ENCODE peak calls at places on chromosomes 2 and 18, in four cellular contexts. G is fibroblast of lung, E is mesendoderm, Q is Caco-2. R is an unnamed sample. For H3K36me3, the result is how much of the 10 kb centered on the place peaks cover.

GRCh38 chr18:57432765-57433400 is 2.3 kb upstream of the ONECUT2 start:
- DNase-seq in G (no peak), E (peak), Q (no peak), R (no peak)

GRCh38 chr2:136305517-136306192 is 187.7 kb upstream of the CXCR4 start:
- DNase-seq in G (no peak), E (peak), Q (no peak), R (no peak)

GRCh38 chr2:224157655-224158054 is 118.6 kb upstream of the SERPINE2 start:
- DNase-seq in G (no peak), E (no peak), Q (no peak), R (no peak)

GRCh38 chr2:215680605-215681598 is 245.0 kb upstream of the FN1 start:
- DNase-seq in G (peak), E (no peak), Q (peak), R (peak)

GRCh38 chr2:226673314-226673723 is 126.3 kb downstream of the IRS1 start:
- DNase-seq in G (peak), E (peak), Q (no peak), R (peak)

GRCh38 chr2:112583497-112584133 is 794 bp upstream of the CHCHD5 start:
- DNase-seq in G (peak), E (no peak), Q (peak), R (peak)

GRCh38 chr18:55489742-55490055 is 98.3 kb downstream of the TCF4 start:
- DNase-seq in G (peak), E (no peak), Q (no peak), R (no peak)

GRCh38 chr2:37323770-37324535 is 680 bp downstream of the PRKD3 start:
- DNase-seq in G (peak), E (peak), Q (no peak), R (peak)

GRCh38 chr2:36088716-36089328 is 266.8 kb upstream of the CRIM1 start:
- DNase-seq in G (no peak), E (peak), Q (no peak), R (no peak)

GRCh38 chr18:41721103-41721502 is 233.9 kb upstream of the PIK3C3 start:
- DNase-seq in G (no peak), E (peak), Q (no peak), R (peak)

GRCh38 chr2:50514881-50515280 is 517.1 kb downstream of the NRXN1 start:
- DNase-seq in G (no peak), E (peak), Q (no peak), R (no peak)

GRCh38 chr18:34342960-34343359 is 118.2 kb upstream of the NOL4 start:
- DNase-seq in G (peak), E (peak), Q (no peak), R (no peak)

GRCh38 chr18:69490813-69491212 is 90.1 kb downstream of the DOK6 start:
- DNase-seq in G (peak), E (peak), Q (no peak), R (peak)

DNA sequence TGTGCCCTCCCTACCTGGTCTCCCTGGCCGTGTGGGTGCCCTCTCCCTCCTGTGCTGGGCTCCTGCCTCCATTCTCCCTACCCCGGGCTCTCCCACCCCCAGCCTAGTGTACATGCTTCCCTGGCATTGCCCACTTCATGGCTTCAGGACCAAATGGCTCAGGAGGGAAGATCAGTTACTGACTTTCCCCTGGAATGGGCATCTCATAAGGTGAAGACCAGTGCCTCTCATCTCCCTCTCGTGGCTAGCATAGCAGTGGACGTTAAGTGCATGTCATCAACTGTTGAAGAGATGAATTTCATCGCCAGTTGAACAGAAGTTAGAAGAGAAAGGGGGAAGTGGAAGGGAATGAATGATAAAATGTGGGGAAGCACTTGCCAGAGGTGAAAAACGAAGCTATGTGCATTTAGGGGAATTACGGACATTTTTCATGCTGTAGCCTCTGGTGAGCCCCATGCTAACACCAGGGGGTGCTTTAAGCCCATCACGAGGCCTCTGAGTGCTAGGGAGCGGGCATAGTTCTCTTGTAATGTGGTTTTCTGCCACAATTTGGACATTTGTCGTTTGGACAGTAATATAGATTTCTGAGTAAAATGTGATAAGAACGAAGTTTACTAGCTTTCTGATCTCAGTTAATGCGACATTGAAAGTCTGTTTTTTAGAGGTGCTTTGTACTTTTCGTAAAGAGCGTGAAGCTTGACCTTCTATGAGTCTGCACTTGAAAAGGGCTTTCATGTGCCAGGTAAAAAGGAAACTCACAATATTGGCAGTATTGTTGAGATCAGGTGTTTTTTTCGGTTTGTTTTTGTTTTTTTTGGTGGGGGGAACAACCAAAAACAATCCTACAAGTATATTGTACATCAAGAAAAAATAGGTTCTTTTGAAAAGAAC is 50.4 kb downstream of the TRAF3IP1 start:
- DNase-seq in G (peak), E (peak), Q (peak), R (peak)
- H3K36me3 ChIP-seq in G (under half), E (under half), Q (under half), R (under half)

DNA sequence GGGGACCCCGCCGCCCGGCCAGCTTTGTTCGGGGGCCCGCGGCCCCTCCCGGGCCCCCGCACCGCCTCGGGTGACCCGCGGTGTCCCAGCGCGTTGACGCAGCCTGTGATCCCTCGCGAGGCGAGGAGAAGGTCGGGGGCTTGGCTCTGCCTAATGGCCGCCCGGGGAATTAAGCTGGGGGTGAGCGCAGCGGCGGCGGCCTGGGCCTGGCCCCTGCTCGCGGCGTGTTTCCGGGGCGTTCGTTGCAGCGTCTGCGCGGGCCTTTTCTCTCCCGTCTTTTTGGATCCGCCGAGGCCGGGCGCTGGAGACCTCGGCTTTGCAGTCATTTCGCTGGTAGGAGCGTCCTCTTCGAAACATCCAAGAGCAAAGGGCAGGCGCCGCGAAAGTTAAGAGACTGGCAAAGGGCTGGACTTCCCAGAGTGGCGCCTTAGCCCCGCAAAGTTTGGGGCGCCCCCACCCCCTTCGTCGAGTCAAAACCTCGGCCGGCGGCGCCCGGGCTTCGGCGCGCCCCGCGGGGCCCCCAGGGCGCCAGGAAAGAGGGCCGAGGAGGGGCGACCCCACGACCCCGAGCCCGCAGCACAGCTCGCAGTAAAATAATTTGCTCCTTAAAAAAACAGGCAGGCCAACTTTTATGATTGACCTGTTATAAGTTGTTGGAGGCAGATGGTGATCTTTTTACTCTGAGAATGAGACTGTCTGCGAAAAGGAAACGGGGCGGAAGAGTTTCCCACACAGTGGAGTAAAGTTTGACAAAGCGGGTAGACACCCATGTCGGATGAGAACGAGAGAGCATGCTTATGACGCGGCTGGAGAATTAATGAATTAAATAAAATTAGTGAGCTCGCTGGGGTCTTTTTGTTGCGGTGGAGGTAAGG is 1.4 kb downstream of the SALL3 start:
- DNase-seq in G (no peak), E (peak), Q (no peak), R (no peak)
- H3K36me3 ChIP-seq in G (under half), E (under half), Q (under half), R (under half)

DNA sequence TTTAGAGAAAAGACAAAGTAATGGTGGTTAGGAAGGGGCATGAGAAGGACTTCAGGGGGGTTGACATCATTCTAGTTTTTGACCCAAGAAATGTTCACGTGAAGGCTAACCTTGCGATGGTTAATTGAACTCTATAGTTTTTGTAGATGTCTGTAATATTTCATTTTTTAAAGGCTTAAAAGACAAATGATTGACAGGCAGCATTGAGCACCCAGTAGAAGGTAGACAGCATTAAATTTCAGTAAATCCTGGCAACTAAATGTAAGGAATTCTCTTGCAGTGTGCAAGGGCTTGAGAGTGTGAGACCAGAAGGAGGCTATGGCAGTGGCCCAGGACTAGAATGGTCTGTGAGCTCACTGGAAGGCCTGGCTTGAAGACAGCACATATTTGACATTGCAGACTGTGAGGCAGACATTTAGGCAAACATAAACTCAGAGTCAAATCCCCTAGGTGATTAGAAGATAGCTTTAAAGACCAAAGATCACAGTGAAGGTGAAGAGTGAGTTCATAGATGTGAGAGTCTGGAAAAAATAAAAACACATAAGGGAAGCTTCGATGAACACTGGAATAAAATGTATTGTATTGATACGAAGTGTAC is 100.1 kb upstream of the MAP4K4 start:
- DNase-seq in G (peak), E (peak), Q (peak), R (no peak)
- H3K36me3 ChIP-seq in G (under half), E (under half), Q (under half), R (under half)

DNA sequence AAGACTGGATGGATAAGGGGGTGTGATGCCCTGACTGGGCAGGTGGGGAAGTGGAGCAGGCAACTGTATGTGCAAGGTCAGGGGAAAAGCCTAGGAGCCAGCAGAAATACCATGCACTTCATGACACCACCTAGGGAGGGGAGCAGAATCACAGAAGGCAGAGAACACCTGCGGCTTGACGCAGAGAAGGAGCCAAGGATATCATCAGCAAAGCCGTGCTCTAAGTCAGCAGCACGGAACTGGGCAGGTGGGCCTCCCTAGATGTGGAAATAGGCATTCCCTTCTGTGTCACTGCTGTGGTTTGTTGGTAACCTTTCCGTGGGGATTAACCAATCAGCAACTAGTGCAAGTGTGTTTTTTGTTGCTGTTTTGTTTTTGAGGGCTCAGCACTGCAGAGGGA is 41.3 kb downstream of the HDLBP start:
- DNase-seq in G (no peak), E (peak), Q (no peak), R (peak)
- H3K36me3 ChIP-seq in G (under half), E (under half), Q (under half), R (under half)

DNA sequence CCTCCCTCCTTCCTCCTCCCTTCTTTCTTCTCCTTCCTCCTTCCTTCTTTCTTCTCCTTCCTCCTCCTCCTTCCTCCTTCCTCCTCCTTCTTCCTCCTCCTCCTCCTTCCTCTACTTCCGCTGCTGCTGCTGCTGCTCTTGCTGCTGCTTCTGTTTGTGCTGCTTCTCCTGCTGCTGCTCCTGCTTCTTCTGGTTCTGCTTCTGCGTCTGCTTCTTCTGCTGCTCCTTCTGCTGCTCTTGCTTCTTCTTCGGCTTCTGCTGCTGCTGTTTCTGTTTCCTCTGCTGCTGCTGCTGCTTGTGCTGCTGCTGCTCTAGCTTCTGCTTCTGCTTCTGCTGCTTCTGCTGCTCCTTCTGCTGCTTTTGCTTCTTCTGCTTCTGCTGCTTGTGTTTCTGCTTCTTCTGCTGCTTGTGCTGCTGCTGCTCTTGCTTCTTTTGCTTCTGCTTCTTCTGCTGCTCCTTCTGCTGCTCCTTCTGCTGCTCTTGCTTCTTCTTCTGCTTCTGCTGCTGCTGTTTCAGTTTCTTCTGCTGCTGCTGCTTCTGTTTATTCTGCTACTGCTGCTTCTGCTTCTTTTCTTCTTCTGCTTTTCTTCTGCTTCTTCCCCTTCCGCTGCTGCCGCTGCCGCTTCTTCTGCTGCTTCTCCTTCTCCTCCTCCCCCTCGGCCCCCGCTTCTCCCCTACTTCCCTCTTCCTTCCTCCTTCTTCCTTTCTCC is 8.6 kb downstream of the SNRNP27 start:
- DNase-seq in G (no peak), E (no peak), Q (no peak), R (no peak)
- H3K36me3 ChIP-seq in G (under half), E (under half), Q (under half), R (under half)

DNA sequence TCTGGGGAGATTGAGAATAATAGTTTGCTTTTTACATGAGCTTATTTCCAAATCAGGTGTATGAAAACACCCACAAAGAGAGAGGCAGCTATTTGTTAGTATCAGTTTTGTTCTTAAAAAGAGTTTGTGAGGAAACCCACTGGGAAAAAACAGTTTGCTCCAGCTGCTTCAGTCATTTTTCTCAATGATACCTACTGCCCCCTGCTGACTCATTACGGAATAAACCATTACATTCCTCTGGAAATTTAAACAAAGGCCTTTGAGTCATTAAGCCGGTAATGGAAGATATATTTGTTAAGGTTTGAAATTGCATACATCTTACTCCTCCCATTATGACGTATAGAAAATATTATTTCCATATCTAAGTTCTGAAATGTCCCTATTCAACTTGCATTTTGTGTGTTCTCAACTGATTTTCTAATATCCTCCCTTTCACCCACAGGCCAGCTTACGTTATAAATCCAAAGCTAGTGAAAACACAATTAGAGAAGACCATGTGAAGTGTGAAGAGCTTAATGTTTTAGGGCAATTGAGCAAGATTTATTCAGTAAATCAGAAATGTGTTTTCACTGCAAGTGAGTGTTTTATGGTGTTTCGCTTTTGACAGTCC is 761.6 kb downstream of the DSC3 start:
- DNase-seq in G (peak), E (peak), Q (no peak), R (peak)
- H3K36me3 ChIP-seq in G (under half), E (under half), Q (under half), R (under half)

GRCh38 chr2:33595385-33595784 is 3.7 kb downstream of the FAM98A start:
- DNase-seq in G (no peak), E (no peak), Q (no peak), R (no peak)

GRCh38 chr2:33588246-33588645 is 10.9 kb downstream of the FAM98A start:
- DNase-seq in G (peak), E (no peak), Q (no peak), R (no peak)

DNA sequence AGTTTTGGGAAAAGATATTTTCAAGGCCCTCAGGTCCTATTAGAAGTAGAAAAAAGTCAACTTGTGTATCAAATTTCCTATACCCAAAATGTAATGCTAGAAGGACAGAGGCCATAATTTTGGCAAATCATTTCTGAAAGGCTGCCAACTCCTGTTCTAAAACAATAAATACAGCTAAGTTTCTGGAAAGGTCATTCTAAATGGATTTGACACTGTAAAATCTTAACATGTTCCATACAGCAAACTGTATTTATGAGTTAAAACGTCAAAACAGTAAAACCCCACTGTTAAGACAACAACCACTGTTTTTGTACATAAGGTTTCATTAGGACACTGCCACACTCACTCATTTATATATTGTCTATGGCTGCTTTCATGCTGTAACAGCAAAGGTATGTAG is 9.7 kb downstream of the FAM98A start:
- DNase-seq in G (peak), E (no peak), Q (no peak), R (no peak)
- H3K36me3 ChIP-seq in G (under half), E (under half), Q (under half), R (under half)

DNA sequence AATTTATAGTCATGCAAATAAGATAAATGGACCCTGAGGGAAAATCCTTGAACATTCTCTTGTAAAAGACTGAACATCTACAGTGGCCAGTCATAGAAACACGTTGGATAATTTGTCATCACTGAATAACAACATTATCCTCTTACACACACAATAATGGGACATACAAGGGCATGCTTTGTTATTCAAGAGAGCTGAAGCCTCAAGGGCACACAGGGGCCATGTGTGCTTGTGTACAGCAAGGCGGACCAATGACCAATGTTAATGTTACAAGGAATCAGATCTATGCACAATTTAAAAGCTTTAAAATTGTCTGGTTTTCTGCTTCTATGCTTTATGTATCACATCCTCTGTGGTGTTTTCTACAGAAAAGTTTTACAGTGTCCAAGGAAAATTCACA is 23.7 kb downstream of the COL6A3 start:
- DNase-seq in G (no peak), E (no peak), Q (no peak), R (no peak)
- H3K36me3 ChIP-seq in G (under half), E (under half), Q (under half), R (under half)